ENCODE peak calls at places on chromosome 3, in eight cellular contexts. D is HCT116; A is activated naive CD4-positive, alpha-beta T cell treated with anti-CD3 and anti-CD28 coated beads, Interleukin-2, amount 10 ng/mL, durations not matched to agents 7 days and 5 days; W is colonic mucosa; T is naive thymus-derived CD8-positive, alpha-beta T cell; I is T1000; O is stimulated activated CD8-positive, alpha-beta memory T cell treated with anti-CD3 and anti-CD28 coated beads, Interleukin-2, amount 100 ng/mL, for 48 hours; U is iris pigment epithelial cell. Z is an unnamed sample.

GRCh38 chr3:45464336-45464809 is 76.0 kb downstream of the LARS2 start:
- DNase-seq in I (no peak), O (no peak), A (peak), W (no peak), D (no peak), T (no peak), U (peak), Z (peak)

GRCh38 chr3:160567774-160568173 is 2.4 kb upstream of the KPNA4 start:
- DNase-seq in T (no peak), D (no peak), O (no peak), I (no peak), W (no peak), U (no peak), A (no peak), Z (no peak)

GRCh38 chr3:53229171-53229570 is 26.7 kb downstream of the TKT start:
- DNase-seq in O (no peak), U (no peak), A (no peak), D (no peak), T (no peak), I (no peak), W (no peak), Z (no peak)

GRCh38 chr3:152402698-152403456 is 134.1 kb downstream of the MBNL1 start:
- DNase-seq in A (no peak), U (peak), D (no peak), I (no peak), T (peak), W (no peak), O (no peak), Z (no peak)

GRCh38 chr3:109643590-109643989 is 306.2 kb upstream of the DPPA4 start:
- DNase-seq in U (peak), T (no peak), O (no peak), W (no peak), I (peak), A (no peak), D (peak), Z (peak)

GRCh38 chr3:150063237-150063636 is 92.5 kb upstream of the PFN2 start:
- DNase-seq in A (no peak), W (no peak), O (no peak), I (no peak), T (no peak), D (no peak), U (no peak), Z (no peak)

GRCh38 chr3:30437172-30437571 is 169.2 kb upstream of the TGFBR2 start:
- DNase-seq in A (no peak), U (peak), T (no peak), W (no peak), I (no peak), O (no peak), D (no peak), Z (no peak)

GRCh38 chr3:166123576-166123975 is 286.4 kb upstream of the BCHE start:
- DNase-seq in W (no peak), U (peak), A (no peak), T (no peak), O (no peak), D (no peak), I (no peak), Z (no peak)

GRCh38 chr3:195891431-195892104 is 16.8 kb downstream of the TNK2 start:
- DNase-seq in O (no peak), W (no peak), D (no peak), I (no peak), T (no peak), U (no peak), A (no peak), Z (no peak)

GRCh38 chr3:196280689-196281463 is 6.7 kb downstream of the PCYT1A start:
- DNase-seq in A (peak), O (no peak), T (no peak), W (no peak), I (no peak), U (no peak), D (no peak), Z (no peak)

GRCh38 chr3:111762535-111762934 is 96.5 kb upstream of the PHLDB2 start:
- DNase-seq in W (no peak), O (no peak), U (peak), A (no peak), I (no peak), D (no peak), T (no peak), Z (no peak)

GRCh38 chr3:5317572-5317971 is 130.1 kb downstream of the EDEM1 start:
- DNase-seq in A (no peak), T (no peak), U (no peak), O (no peak), D (no peak), I (no peak), W (no peak), Z (no peak)

GRCh38 chr3:139288266-139288821 is 55.5 kb upstream of the MRPS22 start:
- DNase-seq in W (no peak), O (no peak), D (no peak), A (no peak), T (no peak), U (no peak), I (no peak), Z (no peak)

GRCh38 chr3:48077835-48078234 is 61.6 kb upstream of the MAP4 start:
- DNase-seq in O (no peak), A (no peak), I (no peak), U (peak), D (no peak), W (no peak), T (no peak), Z (no peak)

GRCh38 chr3:79018671-79019136 is 749.1 kb downstream of the ROBO1 start:
- DNase-seq in O (no peak), U (peak), A (no peak), W (peak), I (peak), T (peak), D (no peak), Z (peak)

GRCh38 chr3:107117922-107118576 is 259.2 kb upstream of the CCDC54 start:
- DNase-seq in D (peak), W (no peak), A (no peak), I (peak), O (no peak), U (peak), T (no peak), Z (peak)

Z was measured in mucosa of gallbladder.